ENCODE peak calls at places on chromosomes 2 and 18, in seven cellular contexts. B, F, N, X, R, P and T are unnamed samples.

GRCh38 chr2:237465515-237466227 is 21.4 kb upstream of the MLPH start:
- DNase-seq in B (no peak), F (no peak), N (no peak), X (peak), R (no peak), P (no peak), T (peak)

GRCh38 chr2:232485757-232486557 is 1.7 kb downstream of the ECEL1 start:
- DNase-seq in B (no peak), F (no peak), N (no peak), X (no peak), R (no peak), P (no peak), T (no peak)

GRCh38 chr2:95043300-95043786 is 17.8 kb downstream of the MAL start:
- DNase-seq in B (peak), F (no peak), N (no peak), X (peak), R (no peak), P (no peak), T (peak)

GRCh38 chr18:72910045-72910444 is 42.3 kb upstream of the NETO1 start:
- DNase-seq in B (no peak), F (no peak), N (no peak), X (no peak), R (no peak), P (no peak), T (no peak)

GRCh38 chr2:226483143-226483542 is 316.5 kb downstream of the IRS1 start:
- DNase-seq in B (no peak), F (no peak), N (no peak), X (no peak), R (no peak), P (no peak), T (no peak)

GRCh38 chr2:10344105-10345066 is 41.7 kb downstream of the HPCAL1 start:
- DNase-seq in B (no peak), F (no peak), N (no peak), X (no peak), R (no peak), P (no peak), T (no peak)

GRCh38 chr2:101106453-101107181 is 44.6 kb downstream of the TBC1D8 start:
- DNase-seq in B (no peak), F (no peak), N (no peak), X (no peak), R (peak), P (no peak), T (no peak)

GRCh38 chr18:60067426-60068210 is 167.8 kb downstream of the PMAIP1 start:
- DNase-seq in B (no peak), F (no peak), N (no peak), X (no peak), R (no peak), P (no peak), T (no peak)

GRCh38 chr18:61831071-61831470 is 61.7 kb downstream of the RNF152 start:
- DNase-seq in B (no peak), F (no peak), N (no peak), X (no peak), R (no peak), P (no peak), T (no peak)

GRCh38 chr2:188333751-188334524 is 42.3 kb downstream of the GULP1 start:
- DNase-seq in B (no peak), F (no peak), N (no peak), X (no peak), R (no peak), P (no peak), T (no peak)

GRCh38 chr2:30690126-30690561 is 117.1 kb downstream of the CAPN13 start:
- DNase-seq in B (no peak), F (no peak), N (no peak), X (no peak), R (peak), P (no peak), T (peak)

GRCh38 chr2:176107731-176108181 is 676 bp downstream of the HOXD11 start:
- DNase-seq in B (no peak), F (no peak), N (no peak), X (no peak), R (no peak), P (no peak), T (no peak)